ENCODE peak calls at places on chromosomes 12 and 14, in six cellular contexts. Q is thoracic aorta; C is AG04450; E is left lung; Z is tibial nerve; N is CD4-positive, alpha-beta T cell. P is an unnamed sample.
A peak's percentile ranks its signal among the peaks of the same experiment; 100 is the strongest.

GRCh38 chr14:73311710-73312035 is 74.4 kb downstream of the PAPLN start:
- DNase-seq in Q (no peak), C (no peak), E (no peak), Z (no peak), N (no peak), P (no peak)

GRCh38 chr12:100437038-100437841 is 36.4 kb upstream of the NR1H4 start:
- DNase-seq in Q (no peak), C (no peak), E (no peak), Z (no peak), N (no peak), P (no peak)

GRCh38 chr12:117774986-117775775 is 193.6 kb downstream of the KSR2 start:
- DNase-seq in Q (no peak), C (no peak), E (no peak), Z (no peak), N (no peak), P (no peak)

GRCh38 chr14:98932436-98933325 is 339.3 kb downstream of the BCL11B start:
- DNase-seq in Q (no peak), C (no peak), E (no peak), Z (no peak), N (no peak), P (no peak)

GRCh38 chr14:99597911-99598600 is 6.0 kb downstream of the CCDC85C start:
- DNase-seq in Q (no peak), C (no peak), E (no peak), Z (no peak), N (no peak), P (no peak)

GRCh38 chr12:107435072-107435471 is 250.5 kb upstream of the PWP1 start:
- DNase-seq in Q (no peak), C (no peak), E (no peak), Z (no peak), N (no peak), P (no peak)

GRCh38 chr12:116559080-116559329 is 176 bp upstream of the MAP1LC3B2 start:
- DNase-seq in Q (no peak), C (no peak), E (no peak), Z (no peak), N (no peak), P (no peak)

GRCh38 chr12:47558625-47559345 is 147.0 kb downstream of the RPAP3 start:
- DNase-seq in Q (no peak), C (no peak), E (no peak), Z (no peak), N (no peak), P (no peak)

GRCh38 chr12:93990832-93991748 is 157.3 kb upstream of the PLXNC1 start:
- DNase-seq in Q (no peak), C (no peak), E (no peak), Z (no peak), N (no peak), P (no peak)

GRCh38 chr12:123363743-123364531 is 710 bp downstream of the SBNO1 start:
- DNase-seq in Q (no peak), C (no peak), E (peak; percentile 47), Z (peak; percentile 5), N (no peak), P (no peak)

GRCh38 chr12:127539499-127539898 is 727.5 kb upstream of the TMEM132C start:
- DNase-seq in Q (no peak), C (no peak), E (no peak), Z (no peak), N (no peak), P (no peak)

GRCh38 chr12:92717202-92717601 is 14.4 kb downstream of the PLEKHG7 start:
- DNase-seq in Q (no peak), C (no peak), E (no peak), Z (peak; percentile 30), N (no peak), P (no peak)

GRCh38 chr12:31517994-31518393 is 72.9 kb downstream of the DENND5B start:
- DNase-seq in Q (no peak), C (no peak), E (no peak), Z (no peak), N (no peak), P (no peak)

GRCh38 chr12:111607239-111607638 is 8.1 kb upstream of the ATXN2 start:
- DNase-seq in Q (no peak), C (no peak), E (no peak), Z (no peak), N (no peak), P (no peak)

GRCh38 chr14:55129086-55129427 is at the start of gene LGALS3:
- DNase-seq in Q (peak; percentile 24), C (no peak), E (peak; percentile 82), Z (peak; percentile 61), N (peak; percentile 9), P (peak; percentile 50)

GRCh38 chr14:67331368-67332125 is 28.1 kb downstream of the ATP6V1D start:
- DNase-seq in Q (no peak), C (no peak), E (no peak), Z (no peak), N (no peak), P (no peak)

GRCh38 chr14:20904393-20905029 is 13.3 kb downstream of the RNASE3 start:
- DNase-seq in Q (no peak), C (no peak), E (peak; percentile 50), Z (no peak), N (no peak), P (no peak)

GRCh38 chr14:50859296-50859624 is 12.6 kb upstream of the ABHD12B start:
- DNase-seq in Q (no peak), C (no peak), E (no peak), Z (no peak), N (no peak), P (no peak)

GRCh38 chr14:21102472-21103164 is 1.8 kb downstream of the TMEM253 start:
- DNase-seq in Q (no peak), C (no peak), E (no peak), Z (no peak), N (no peak), P (no peak)

GRCh38 chr12:24020391-24021163 is 71.1 kb upstream of the SOX5 start:
- DNase-seq in Q (no peak), C (no peak), E (no peak), Z (no peak), N (no peak), P (no peak)

GRCh38 chr12:24021164-24021502 is 71.7 kb upstream of the SOX5 start:
- DNase-seq in Q (no peak), C (no peak), E (no peak), Z (no peak), N (no peak), P (no peak)

GRCh38 chr12:24027352-24027751 is 77.9 kb upstream of the SOX5 start:
- DNase-seq in Q (no peak), C (no peak), E (no peak), Z (no peak), N (no peak), P (no peak)

GRCh38 chr12:24025153-24025798 is 75.8 kb upstream of the SOX5 start:
- DNase-seq in Q (no peak), C (no peak), E (no peak), Z (no peak), N (no peak), P (no peak)
- TF ChIP-seq CTCF in Q (peak; percentile 17), C (peak; percentile 63), E (no peak), Z (no peak), N (no peak), P (no peak)

DNA sequence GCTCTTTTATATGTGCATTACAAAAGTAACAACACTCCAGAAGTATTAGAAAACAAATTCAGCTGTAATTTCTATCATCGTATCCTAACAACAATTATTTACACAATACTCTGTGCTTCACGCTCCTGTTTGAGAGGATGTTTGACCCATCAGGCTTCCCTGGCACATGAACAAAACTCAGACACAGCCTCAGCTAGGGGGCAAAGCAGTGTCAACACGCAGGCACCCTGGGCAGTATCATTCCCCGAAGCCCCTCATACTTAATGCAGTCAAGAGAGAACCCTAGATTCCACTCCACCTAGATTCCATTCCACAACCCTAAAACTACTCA is 15.4 kb downstream of the MANSC1 start:
- DNase-seq in Q (no peak), C (no peak), E (no peak), Z (no peak), N (no peak), P (no peak)
- TF ChIP-seq CTCF in Q (no peak), C (no peak), E (peak; percentile 4), Z (peak; percentile 6), N (peak; percentile 70), P (no peak)

GRCh38 chr12:114218136-114218535 is 187.8 kb downstream of the TBX5 start:
- DNase-seq in Q (no peak), C (no peak), E (no peak), Z (no peak), N (no peak), P (no peak)

GRCh38 chr12:114209852-114210251 is 196.1 kb downstream of the TBX5 start:
- DNase-seq in Q (no peak), C (no peak), E (no peak), Z (no peak), N (no peak), P (no peak)

GRCh38 chr12:114215766-114216165 is 190.2 kb downstream of the TBX5 start:
- DNase-seq in Q (no peak), C (no peak), E (no peak), Z (no peak), N (no peak), P (no peak)

GRCh38 chr12:114213055-114213561 is 192.8 kb downstream of the TBX5 start:
- DNase-seq in Q (no peak), C (no peak), E (no peak), Z (no peak), N (no peak), P (no peak)
- TF ChIP-seq CTCF in Q (no peak), C (no peak), E (no peak), Z (no peak), N (no peak), P (no peak)

GRCh38 chr14:100857196-100857922 is 31.4 kb downstream of the MEG3 start:
- DNase-seq in Q (no peak), C (no peak), E (no peak), Z (no peak), N (no peak), P (no peak)
- TF ChIP-seq CTCF in Q (no peak), C (no peak), E (no peak), Z (no peak), N (no peak), P (no peak)

DNA sequence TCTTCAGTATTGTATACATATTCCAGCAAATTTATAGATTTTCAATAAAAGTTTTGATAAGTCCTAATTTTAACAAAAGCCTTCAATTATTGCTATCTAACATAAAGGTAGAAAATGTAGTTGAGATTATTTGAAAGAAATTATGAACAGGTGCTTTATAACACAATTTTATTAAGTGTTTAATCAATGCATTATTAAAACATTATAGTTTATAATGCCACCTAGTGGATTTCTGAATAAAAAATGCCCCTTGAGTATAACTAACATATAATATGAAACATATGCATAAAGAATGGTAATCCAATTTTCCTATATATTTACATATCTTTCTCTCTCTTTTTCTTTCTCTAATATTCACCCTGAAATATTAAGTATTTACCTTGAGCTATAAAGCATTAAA is 515.3 kb downstream of the SLC6A15 start:
- DNase-seq in Q (no peak), C (no peak), E (no peak), Z (no peak), N (no peak), P (no peak)
- TF ChIP-seq CTCF in Q (no peak), C (peak; percentile 37), E (no peak), Z (no peak), N (no peak), P (no peak)